ENCODE peak calls at places on chromosomes 12 and 14, in ten cellular contexts. U is sigmoid colon; W is CD4-positive, alpha-beta T cell; C is RWPE2; B is coronary artery; L is A549; J is transverse colon; I is endodermal cell; N is CD4-positive, CD25-positive, alpha-beta regulatory T cell; G is H9. R is an unnamed sample.

GRCh38 chr12:5912437-5913334 is 32.4 kb downstream of the ANO2 start:
- DNase-seq in U (no peak), W (no peak), B (no peak), G (peak), I (peak), C (no peak), L (peak), J (no peak), N (no peak), R (no peak)

GRCh38 chr12:103956515-103957027 is 9.1 kb upstream of the TDG start:
- DNase-seq in C (no peak), B (peak), G (no peak), J (no peak), I (no peak), N (no peak), U (no peak), L (no peak), W (no peak), R (no peak)

GRCh38 chr12:18576104-18576622 is 161.6 kb downstream of the PLCZ1 start:
- DNase-seq in N (no peak), B (no peak), G (no peak), C (no peak), J (no peak), L (no peak), U (no peak), I (no peak), W (no peak), R (no peak)

GRCh38 chr12:110247340-110248095 is 33.5 kb upstream of the ATP2A2 start:
- DNase-seq in W (no peak), U (no peak), I (peak), B (no peak), L (peak), G (no peak), C (peak), J (peak), N (no peak), R (no peak)

GRCh38 chr14:100836961-100837811 is 11.3 kb downstream of the MEG3 start:
- DNase-seq in G (no peak), J (no peak), L (no peak), I (no peak), C (no peak), W (no peak), U (no peak), B (no peak), N (no peak), R (peak)

GRCh38 chr14:89351364-89351957 is 65.6 kb downstream of the FOXN3 start:
- DNase-seq in C (no peak), G (peak), U (no peak), W (no peak), N (peak), J (peak), L (peak), I (peak), B (no peak), R (peak)

GRCh38 chr14:39023939-39024871 is 78.8 kb downstream of the SEC23A start:
- DNase-seq in J (peak), C (no peak), L (no peak), W (no peak), G (no peak), U (no peak), B (no peak), I (no peak), N (no peak), R (no peak)

GRCh38 chr14:29339491-29339890 is 572.9 kb downstream of the FOXG1 start:
- DNase-seq in W (no peak), C (no peak), U (no peak), N (no peak), J (no peak), B (no peak), G (no peak), L (no peak), I (no peak), R (no peak)

GRCh38 chr14:68931474-68932051 is 47.5 kb downstream of the ACTN1 start:
- DNase-seq in J (no peak), U (no peak), N (no peak), I (no peak), B (no peak), L (no peak), W (no peak), C (no peak), G (no peak), R (peak)

GRCh38 chr12:124388679-124389536 is 94.0 kb downstream of the RFLNA start:
- DNase-seq in B (peak), J (peak), C (no peak), L (peak), G (peak), N (peak), I (peak), U (peak), W (peak), R (peak)

GRCh38 chr12:84994436-84994835 is 41.6 kb downstream of the TSPAN19 start:
- DNase-seq in U (no peak), L (no peak), B (no peak), J (no peak), N (peak), W (no peak), I (no peak), C (no peak), G (no peak), R (no peak)

GRCh38 chr12:47818382-47818700 is 1.4 kb downstream of the HDAC7 start:
- DNase-seq in N (peak), J (peak), U (no peak), L (no peak), W (no peak), B (no peak), I (no peak), G (peak), C (no peak), R (no peak)

GRCh38 chr12:47816646-47817271 is 2.9 kb downstream of the HDAC7 start:
- DNase-seq in U (peak), C (no peak), I (peak), J (no peak), L (no peak), B (no peak), W (no peak), G (no peak), N (no peak), R (no peak)

GRCh38 chr12:47818701-47819543 is 781 bp downstream of the HDAC7 start:
- DNase-seq in W (peak), C (no peak), J (peak), G (peak), N (peak), U (peak), L (peak), I (peak), B (no peak), R (peak)

GRCh38 chr12:47817272-47818006 is 2.3 kb downstream of the HDAC7 start:
- DNase-seq in I (peak), W (no peak), N (no peak), C (no peak), G (no peak), B (no peak), U (peak), L (no peak), J (no peak), R (no peak)

GRCh38 chr12:47818007-47818376 is 1.7 kb downstream of the HDAC7 start:
- DNase-seq in W (no peak), N (no peak), G (no peak), I (no peak), C (no peak), U (no peak), B (no peak), L (no peak), J (no peak), R (no peak)
- H3K27ac ChIP-seq in W (peak), N (peak), G (no peak), I (no peak), C (peak), U (peak), B (peak), L (peak), J (peak), R (peak)

GRCh38 chr14:102320671-102321455 is 1.3 kb downstream of the ZNF839 start:
- DNase-seq in N (no peak), I (no peak), G (no peak), C (no peak), W (no peak), J (no peak), U (peak), B (no peak), L (no peak), R (no peak)

GRCh38 chr14:102321456-102322101 is 2.0 kb downstream of the ZNF839 start:
- DNase-seq in L (no peak), C (no peak), U (no peak), I (no peak), N (no peak), G (no peak), B (no peak), W (no peak), J (no peak), R (no peak)

GRCh38 chr14:102325791-102326345 is 6.3 kb downstream of the ZNF839 start:
- DNase-seq in I (no peak), U (peak), L (no peak), N (no peak), C (no peak), J (no peak), W (no peak), G (no peak), B (no peak), R (no peak)

GRCh38 chr14:102320033-102320660 is 601 bp downstream of the ZNF839 start:
- DNase-seq in N (peak), W (peak), I (peak), C (no peak), B (peak), J (peak), L (no peak), U (peak), G (no peak), R (peak)

GRCh38 chr14:102323102-102323501 is 3.6 kb downstream of the ZNF839 start:
- DNase-seq in G (peak), U (peak), B (peak), N (peak), C (no peak), W (no peak), L (peak), I (peak), J (peak), R (peak)
- H3K27ac ChIP-seq in G (no peak), U (peak), B (peak), N (no peak), C (no peak), W (no peak), L (no peak), I (no peak), J (no peak), R (no peak)

DNA sequence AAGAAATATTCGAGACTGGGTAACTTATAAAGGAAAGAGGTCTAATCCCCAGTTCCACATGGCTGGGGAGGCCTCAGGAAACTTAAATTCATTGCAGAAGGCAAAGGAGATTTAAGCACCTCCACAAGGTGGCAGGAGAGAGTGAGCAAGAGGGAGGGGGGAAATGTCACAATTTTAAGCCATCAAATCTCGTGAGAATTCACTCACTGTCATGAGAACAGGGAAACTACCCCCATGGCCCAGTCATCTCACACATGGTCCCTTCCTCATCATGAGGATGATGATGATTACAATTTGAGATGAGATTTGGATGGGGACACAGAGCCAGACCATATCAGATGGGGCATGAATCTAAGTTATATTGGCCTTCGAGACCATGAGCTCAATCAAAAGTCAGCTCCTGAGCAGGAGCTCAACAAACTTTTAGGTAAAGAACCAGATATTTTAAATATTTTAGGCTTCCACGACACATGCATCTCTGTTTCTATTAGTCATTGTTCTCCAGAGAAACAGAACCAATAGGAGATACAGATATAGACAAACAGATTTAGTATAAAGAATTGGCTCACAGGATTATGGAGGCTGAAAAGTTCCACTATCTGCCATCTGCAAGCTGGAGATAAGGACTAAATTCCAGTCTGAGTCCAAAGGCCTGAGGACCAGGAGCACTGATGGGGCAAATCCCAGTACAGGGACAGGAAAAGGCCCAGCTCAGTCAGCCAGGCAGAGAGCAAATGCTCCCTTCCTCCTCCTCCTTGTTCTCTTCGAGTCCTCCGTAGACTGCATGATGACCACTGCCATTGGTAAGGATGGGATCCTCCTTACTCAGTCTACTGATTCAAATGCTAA is 24.9 kb downstream of the DGLUCY start:
- DNase-seq in J (peak), L (peak), B (no peak), N (peak), I (peak), C (no peak), G (peak), W (peak), U (no peak), R (no peak)
- H3K27ac ChIP-seq in J (no peak), L (no peak), B (no peak), N (no peak), I (no peak), C (no peak), G (no peak), W (no peak), U (no peak), R (no peak)

DNA sequence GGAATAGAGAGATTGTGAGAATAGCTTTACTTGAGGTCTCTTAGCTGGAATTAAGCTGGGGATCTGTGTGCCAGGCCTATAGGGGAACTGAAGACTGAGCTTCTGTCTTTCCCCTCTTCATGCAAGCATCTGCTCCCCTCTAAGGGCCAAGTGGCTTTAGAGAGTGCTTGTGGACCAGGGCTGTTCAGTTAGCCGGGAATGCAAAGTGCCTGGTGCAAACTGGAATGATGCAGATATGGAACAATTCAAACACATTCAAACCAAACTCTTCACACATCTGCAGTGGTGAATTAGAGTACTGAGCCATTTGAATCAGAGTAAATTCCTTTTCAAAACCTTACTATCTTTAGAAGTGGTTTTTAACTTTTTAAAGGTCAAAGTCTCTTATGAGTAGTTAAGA is 99.0 kb downstream of the LIN7A start:
- DNase-seq in G (no peak), L (no peak), W (no peak), I (peak), J (no peak), B (no peak), C (no peak), U (no peak), N (no peak), R (no peak)
- H3K27ac ChIP-seq in G (no peak), L (no peak), W (no peak), I (no peak), J (no peak), B (no peak), C (no peak), U (no peak), N (no peak), R (peak)

DNA sequence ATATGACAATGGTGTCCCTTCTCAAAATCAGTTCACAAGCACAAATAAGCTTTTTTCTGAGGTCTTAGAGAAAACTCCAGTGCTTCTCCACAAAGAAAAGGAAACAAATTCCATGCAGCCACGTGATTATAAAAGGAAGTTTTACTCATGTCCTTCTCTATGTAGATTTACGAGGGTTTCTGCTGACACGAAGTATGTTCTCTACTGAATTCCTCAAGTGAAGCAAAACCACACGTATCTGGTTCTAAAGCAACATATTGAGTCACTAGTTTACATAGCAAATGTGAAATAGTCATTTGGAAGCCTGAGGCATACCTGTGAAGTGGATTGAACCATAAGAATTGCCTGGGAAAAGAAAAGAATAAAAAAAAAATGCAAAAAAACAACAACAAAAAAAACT is 31.9 kb downstream of the BMP4 start:
- DNase-seq in B (no peak), N (no peak), I (no peak), L (peak), J (no peak), W (no peak), U (no peak), C (no peak), G (no peak), R (no peak)
- H3K27ac ChIP-seq in B (no peak), N (no peak), I (no peak), L (no peak), J (no peak), W (no peak), U (no peak), C (peak), G (no peak), R (no peak)

GRCh38 chr12:49706351-49707126 is 666 bp downstream of the FMNL3 start:
- DNase-seq in I (peak), J (peak), G (peak), L (no peak), C (no peak), N (peak), B (peak), W (no peak), U (peak), R (peak)
- H3K27ac ChIP-seq in I (peak), J (peak), G (no peak), L (peak), C (peak), N (peak), B (peak), W (peak), U (peak), R (peak)

GRCh38 chr12:42128327-42128726 is 16.3 kb downstream of the GXYLT1 start:
- DNase-seq in W (no peak), G (no peak), C (no peak), L (no peak), I (peak), U (no peak), J (no peak), N (no peak), B (no peak), R (no peak)
- H3K27ac ChIP-seq in W (no peak), G (no peak), C (no peak), L (no peak), I (no peak), U (no peak), J (no peak), N (no peak), B (no peak), R (no peak)

GRCh38 chr12:45259732-45260480 is 44.0 kb downstream of the ANO6 start:
- DNase-seq in U (no peak), G (no peak), B (no peak), N (no peak), W (no peak), L (peak), J (no peak), C (no peak), I (no peak), R (no peak)
- H3K27ac ChIP-seq in U (peak), G (no peak), B (no peak), N (no peak), W (no peak), L (peak), J (no peak), C (peak), I (peak), R (no peak)

GRCh38 chr14:50778757-50779483 is 52.0 kb downstream of the NIN start:
- DNase-seq in J (no peak), L (no peak), N (no peak), I (no peak), B (no peak), U (no peak), G (no peak), W (no peak), C (no peak), R (no peak)
- H3K27ac ChIP-seq in J (no peak), L (no peak), N (no peak), I (no peak), B (no peak), U (no peak), G (no peak), W (no peak), C (no peak), R (no peak)